ENCODE peak calls at places on chromosomes 12 and 14, in five cellular contexts. R is ovary, A is uterus, K is GM12892, D is erythroblast. Y is an unnamed sample.

GRCh38 chr12:89453121-89453520 is 71.5 kb downstream of the GALNT4 start:
- DNase-seq in R (no peak), A (no peak), K (no peak), D (no peak), Y (no peak)

GRCh38 chr12:67728296-67728666 is 79.7 kb downstream of the DYRK2 start:
- DNase-seq in R (no peak), A (no peak), K (no peak), D (no peak), Y (no peak)

GRCh38 chr12:25648460-25648859 is 95.4 kb upstream of the LMNTD1 start:
- DNase-seq in R (no peak), A (no peak), K (no peak), D (no peak), Y (peak)

GRCh38 chr14:91289464-91289863 is 45.0 kb upstream of the GPR68 start:
- DNase-seq in R (no peak), A (no peak), K (no peak), D (no peak), Y (no peak)

GRCh38 chr14:56709201-56709600 is 101.1 kb downstream of the OTX2 start:
- DNase-seq in R (no peak), A (no peak), K (no peak), D (no peak), Y (no peak)

GRCh38 chr12:116141110-116141832 is 136.2 kb downstream of the MED13L start:
- DNase-seq in R (no peak), A (no peak), K (no peak), D (peak), Y (no peak)

GRCh38 chr14:57725399-57726077 is 140.4 kb downstream of the SLC35F4 start:
- DNase-seq in R (no peak), A (no peak), K (no peak), D (no peak), Y (no peak)

GRCh38 chr12:46674818-46675217 is 151.0 kb downstream of the SLC38A4 start:
- DNase-seq in R (no peak), A (no peak), K (no peak), D (no peak), Y (no peak)

GRCh38 chr12:46964496-46965098 is 114.8 kb upstream of the PCED1B start:
- DNase-seq in R (no peak), A (no peak), K (no peak), D (no peak), Y (no peak)

GRCh38 chr12:94107910-94108309 is 40.5 kb upstream of the PLXNC1 start:
- DNase-seq in R (no peak), A (no peak), K (no peak), D (no peak), Y (no peak)

GRCh38 chr14:33647385-33647786 is 303.5 kb downstream of the EGLN3 start:
- DNase-seq in R (no peak), A (no peak), K (no peak), D (no peak), Y (no peak)

GRCh38 chr14:64645220-64645891 is 58.9 kb upstream of the PLEKHG3 start:
- DNase-seq in R (no peak), A (peak), K (no peak), D (no peak), Y (no peak)

GRCh38 chr12:89253483-89253882 is 98.8 kb downstream of the DUSP6 start:
- DNase-seq in R (no peak), A (no peak), K (no peak), D (no peak), Y (no peak)

DNA sequence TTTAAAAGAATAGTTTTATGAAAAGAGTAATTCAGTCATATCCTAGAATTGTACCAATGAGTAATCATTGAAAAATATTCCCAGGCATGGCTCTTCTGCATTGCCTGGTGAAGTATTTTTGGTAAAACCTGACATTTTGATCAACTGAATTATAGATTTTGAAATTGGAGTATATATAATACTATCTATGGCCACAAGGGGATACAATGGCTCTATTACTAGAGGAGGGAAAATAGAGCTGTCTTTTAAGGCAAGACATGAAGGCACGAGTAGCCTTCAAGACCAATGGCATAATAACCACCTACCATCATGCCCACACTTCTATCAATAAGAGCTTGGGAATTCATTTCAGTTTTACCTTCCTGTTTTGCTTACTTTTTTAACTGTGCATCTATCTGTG is 1241.4 kb upstream of the TMEM132C start:
- DNase-seq in R (no peak), A (no peak), K (no peak), D (no peak), Y (no peak)
- TF ChIP-seq POLR2A in R (no peak), A (no peak), K (no peak), D (no peak), Y (no peak)

DNA sequence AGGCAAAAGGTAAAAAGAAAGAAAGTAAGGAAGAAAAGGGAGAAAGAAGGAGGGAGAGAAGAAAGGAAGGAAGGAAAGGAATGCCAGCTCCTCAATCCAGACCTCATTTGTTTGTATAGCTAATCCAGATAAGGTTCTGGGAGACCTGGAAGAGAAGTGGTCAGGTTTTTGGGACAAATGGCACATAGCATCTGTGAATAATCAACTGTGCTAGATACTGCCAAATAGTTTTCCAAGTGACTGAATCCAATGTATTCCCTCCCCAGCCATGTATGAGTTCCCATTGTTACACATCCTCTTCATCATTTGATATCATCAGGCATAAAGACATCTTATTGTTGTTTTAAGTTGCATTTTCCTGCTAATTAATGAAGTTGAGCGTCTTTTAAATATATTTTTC is 18.6 kb upstream of the PTGR2 start:
- DNase-seq in R (no peak), A (no peak), K (no peak), D (no peak), Y (no peak)
- TF ChIP-seq POLR2A in R (no peak), A (no peak), K (no peak), D (no peak), Y (no peak)

GRCh38 chr14:88824314-88825077 is at the start of gene TTC8:
- DNase-seq in R (peak), A (peak), K (peak), D (peak), Y (peak)
- TF ChIP-seq POLR2A in R (peak), A (peak), K (peak), D (peak), Y (no peak)

DNA sequence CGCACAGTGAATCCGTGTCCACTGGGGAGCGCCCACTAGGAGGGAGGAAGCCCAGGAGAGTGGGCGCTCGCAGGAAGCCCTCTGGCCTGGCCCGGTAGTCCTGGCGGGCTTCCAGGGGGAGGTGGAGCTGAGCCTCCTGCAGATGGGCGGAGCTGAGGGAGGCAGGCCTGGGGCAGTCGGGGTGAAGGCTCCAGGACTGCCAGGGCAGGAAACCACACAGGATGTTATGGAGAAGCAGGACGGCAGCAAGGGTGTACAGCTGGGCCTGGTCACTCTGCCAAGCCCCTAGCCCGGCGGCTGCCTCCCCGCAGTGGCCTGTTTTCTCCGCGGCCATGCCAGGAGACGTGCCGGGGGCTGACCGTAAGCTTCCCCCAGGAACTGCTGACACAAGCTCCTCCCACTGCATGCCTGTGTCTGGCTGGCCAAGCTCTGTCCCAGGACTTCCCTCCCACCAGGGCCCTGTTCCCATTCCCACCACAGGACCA is 143.5 kb upstream of the C14orf180 start:
- DNase-seq in R (peak), A (no peak), K (no peak), D (no peak), Y (peak)
- TF ChIP-seq POLR2A in R (no peak), A (no peak), K (no peak), D (no peak), Y (no peak)

GRCh38 chr14:96795443-96795842 is 1.7 kb upstream of the VRK1 start:
- DNase-seq in R (no peak), A (no peak), K (no peak), D (no peak), Y (no peak)

GRCh38 chr14:96797943-96798349 is 764 bp downstream of the VRK1 start:
- DNase-seq in R (peak), A (no peak), K (peak), D (peak), Y (no peak)

GRCh38 chr14:96796851-96797187 is 363 bp upstream of the VRK1 start:
- DNase-seq in R (no peak), A (no peak), K (no peak), D (no peak), Y (no peak)

GRCh38 chr14:96799489-96800056 is 2.4 kb downstream of the VRK1 start:
- DNase-seq in R (no peak), A (no peak), K (no peak), D (no peak), Y (no peak)

GRCh38 chr14:96797188-96797942 is at the start of gene VRK1:
- DNase-seq in R (peak), A (peak), K (peak), D (peak), Y (peak)
- TF ChIP-seq POLR2A in R (no peak), A (no peak), K (peak), D (peak), Y (no peak)

DNA sequence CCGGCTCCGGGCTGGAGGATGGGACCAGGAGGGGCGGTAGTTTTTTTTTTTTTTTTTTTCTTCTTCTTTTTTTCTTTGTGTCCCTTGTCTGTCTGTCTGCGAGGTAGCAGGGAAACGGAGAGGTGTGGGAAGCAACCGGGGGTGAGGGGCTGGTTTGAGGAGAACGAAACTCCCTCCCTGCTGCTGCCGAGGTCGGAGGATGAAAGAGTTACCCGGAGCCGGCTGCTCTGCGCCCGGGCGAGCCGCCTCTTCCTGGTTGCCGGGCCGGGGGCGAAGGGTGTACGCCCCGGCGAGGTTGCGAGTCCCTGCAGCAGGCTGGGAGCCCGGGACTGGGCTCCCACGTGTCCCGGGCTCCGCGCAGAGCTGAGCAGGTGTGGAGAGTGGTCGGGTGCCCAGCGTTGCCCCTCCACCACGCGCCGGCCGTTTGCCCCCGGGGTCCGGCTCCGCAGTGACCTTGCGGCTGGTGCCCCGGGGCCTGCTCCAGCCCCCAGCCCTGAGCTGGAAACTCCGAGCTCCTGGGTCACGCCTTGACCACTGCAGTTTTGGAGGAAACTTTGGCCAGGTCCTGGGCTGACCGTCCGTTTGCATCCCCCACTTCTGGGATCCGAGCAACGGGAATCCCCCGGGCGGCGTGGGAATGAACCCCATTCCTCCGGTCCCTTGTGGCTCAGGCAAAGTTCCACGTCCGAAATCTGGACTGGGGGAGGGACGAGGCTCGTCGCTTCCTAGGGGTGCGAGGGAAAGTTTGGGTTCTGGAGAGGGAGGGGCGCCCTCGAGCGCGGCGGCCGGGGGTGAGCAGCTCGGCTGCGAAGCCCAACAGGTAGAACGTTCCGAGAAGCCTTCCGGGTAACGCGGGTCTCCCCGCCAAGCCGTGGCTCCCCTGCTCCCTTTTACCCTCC is 1.2 kb downstream of the CHST11 start:
- DNase-seq in R (peak), A (peak), K (peak), D (peak), Y (no peak)
- TF ChIP-seq POLR2A in R (no peak), A (no peak), K (peak), D (no peak), Y (no peak)

DNA sequence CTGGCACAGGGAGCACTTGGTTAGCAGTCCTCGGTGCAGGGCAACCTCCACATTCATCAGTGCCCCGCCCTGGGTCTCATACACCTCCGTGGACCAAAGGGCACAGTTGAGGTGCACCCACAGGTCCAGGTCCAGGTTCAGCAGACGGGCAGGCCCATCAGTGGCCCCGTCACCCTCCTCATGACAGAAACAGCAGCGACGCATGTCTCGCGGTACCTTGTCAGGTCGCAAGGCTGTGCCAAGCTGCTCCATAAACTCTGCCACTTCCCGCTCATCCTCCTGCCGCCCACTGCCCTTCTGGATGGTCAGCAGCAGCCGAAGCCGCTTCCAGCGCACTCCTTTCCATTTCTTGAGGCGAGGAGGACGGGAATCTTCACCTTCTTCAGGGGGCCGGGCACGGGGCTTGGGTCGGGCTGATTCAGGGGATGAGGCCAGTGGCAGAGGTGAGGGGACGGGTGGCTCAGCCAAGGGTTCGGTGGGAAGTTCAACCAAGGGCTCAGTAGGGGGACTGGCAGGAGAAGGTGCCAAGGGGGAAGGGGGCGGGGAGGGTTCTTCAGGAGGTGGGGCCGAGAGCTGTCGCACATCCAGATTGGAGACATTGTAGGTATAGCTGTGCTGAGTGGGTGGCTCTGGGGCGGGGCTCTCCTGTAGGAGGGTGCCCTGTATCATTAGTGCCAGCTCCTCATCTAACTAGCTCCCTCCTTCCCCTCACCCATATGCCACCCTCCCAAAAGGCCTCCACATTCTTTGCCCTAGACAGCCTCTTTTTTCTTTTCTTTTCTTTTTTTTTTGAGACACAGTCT is 8.3 kb upstream of the PRKAG1 start:
- DNase-seq in R (peak), A (no peak), K (no peak), D (no peak), Y (no peak)
- TF ChIP-seq POLR2A in R (no peak), A (no peak), K (no peak), D (no peak), Y (no peak)

Y was measured in lower leg skin.